ENCODE peak calls at places on chromosomes 12 and 14, in ten cellular contexts. J, A, G, H, B, F, M, N, Z and T are unnamed samples.
A peak's percentile ranks its signal among the peaks of the same experiment; 100 is the strongest.

GRCh38 chr12:65699251-65699650 is 125.0 kb upstream of the HMGA2 start:
- DNase-seq in J (no peak), A (peak; percentile 49), G (no peak), H (no peak), B (no peak), F (peak; percentile 85), M (no peak), N (no peak), Z (no peak), T (no peak)

GRCh38 chr12:78229491-78230209 is 399.0 kb downstream of the NAV3 start:
- DNase-seq in J (no peak), A (peak; percentile 58), G (peak; percentile 44), H (peak; percentile 25), B (no peak), F (peak; percentile 25), M (no peak), N (peak; percentile 52), Z (no peak), T (no peak)

GRCh38 chr12:51818567-51819300 is 29.8 kb downstream of the FIGNL2 start:
- DNase-seq in J (no peak), A (no peak), G (no peak), H (no peak), B (no peak), F (peak; percentile 75), M (no peak), N (peak; percentile 87), Z (no peak), T (no peak)

GRCh38 chr12:31682136-31682962 is 22.9 kb downstream of the ETFBKMT start:
- DNase-seq in J (peak; percentile 26), A (peak; percentile 62), G (peak; percentile 67), H (peak; percentile 53), B (no peak), F (peak; percentile 78), M (peak; percentile 66), N (peak; percentile 76), Z (no peak), T (peak; percentile 39)

GRCh38 chr14:88975926-88976325 is 151.5 kb downstream of the TTC8 start:
- DNase-seq in J (no peak), A (no peak), G (no peak), H (no peak), B (no peak), F (no peak), M (no peak), N (no peak), Z (no peak), T (no peak)

GRCh38 chr12:31387466-31387865 is 61.5 kb upstream of the SINHCAF start:
- DNase-seq in J (no peak), A (peak; percentile 56), G (no peak), H (no peak), B (no peak), F (no peak), M (no peak), N (no peak), Z (no peak), T (no peak)

GRCh38 chr14:61562321-61563161 is 132.8 kb upstream of the HIF1A start:
- DNase-seq in J (no peak), A (peak; percentile 100), G (no peak), H (no peak), B (no peak), F (peak; percentile 98), M (peak; percentile 32), N (peak; percentile 100), Z (no peak), T (peak; percentile 96)

GRCh38 chr12:48165089-48166031 is 8.0 kb upstream of the ASB8 start:
- DNase-seq in J (no peak), A (peak; percentile 17), G (peak; percentile 65), H (peak; percentile 35), B (no peak), F (peak; percentile 36), M (peak; percentile 40), N (peak; percentile 57), Z (no peak), T (no peak)

GRCh38 chr14:74019743-74020142 is 594 bp downstream of the BBOF1 start:
- DNase-seq in J (no peak), A (peak; percentile 14), G (no peak), H (no peak), B (no peak), F (peak; percentile 42), M (no peak), N (peak; percentile 65), Z (no peak), T (peak; percentile 18)

GRCh38 chr12:79514730-79515525 is 175.8 kb downstream of the PAWR start:
- DNase-seq in J (no peak), A (peak; percentile 33), G (no peak), H (no peak), B (no peak), F (no peak), M (no peak), N (peak; percentile 42), Z (no peak), T (no peak)

GRCh38 chr12:48542300-48542928 is 17.0 kb downstream of the OR8S1 start:
- DNase-seq in J (no peak), A (peak; percentile 33), G (peak; percentile 42), H (no peak), B (peak; percentile 41), F (no peak), M (peak; percentile 23), N (peak; percentile 38), Z (peak; percentile 30), T (no peak)

GRCh38 chr12:45050751-45051489 is at the start of gene DBX2:
- DNase-seq in J (no peak), A (no peak), G (no peak), H (peak; percentile 73), B (peak; percentile 57), F (no peak), M (no peak), N (no peak), Z (no peak), T (no peak)

GRCh38 chr12:851343-851742 is 98.2 kb downstream of the RAD52 start:
- DNase-seq in J (no peak), A (no peak), G (no peak), H (no peak), B (no peak), F (peak; percentile 26), M (no peak), N (no peak), Z (no peak), T (peak; percentile 39)

GRCh38 chr14:87745507-87746118 is 247.4 kb downstream of the GALC start:
- DNase-seq in J (no peak), A (peak; percentile 26), G (peak; percentile 63), H (no peak), B (no peak), F (no peak), M (no peak), N (no peak), Z (no peak), T (no peak)

GRCh38 chr12:121905746-121906145 is 12.6 kb upstream of the CFAP251 start:
- DNase-seq in J (no peak), A (peak; percentile 58), G (no peak), H (no peak), B (no peak), F (no peak), M (no peak), N (peak; percentile 91), Z (no peak), T (no peak)

GRCh38 chr14:72939630-72940029 is 13.4 kb downstream of the DCAF4 start:
- DNase-seq in J (no peak), A (no peak), G (no peak), H (no peak), B (no peak), F (no peak), M (no peak), N (no peak), Z (no peak), T (no peak)

GRCh38 chr12:100493371-100494012 is 19.8 kb downstream of the NR1H4 start:
- DNase-seq in J (no peak), A (peak; percentile 20), G (no peak), H (no peak), B (no peak), F (no peak), M (no peak), N (no peak), Z (no peak), T (no peak)

GRCh38 chr12:70644836-70645235 is 7.6 kb upstream of the PTPRB start:
- DNase-seq in J (no peak), A (no peak), G (no peak), H (no peak), B (no peak), F (no peak), M (no peak), N (peak; percentile 78), Z (no peak), T (no peak)

GRCh38 chr14:44029933-44030332 is 477.1 kb downstream of the FSCB start:
- DNase-seq in J (no peak), A (peak; percentile 53), G (no peak), H (no peak), B (no peak), F (peak; percentile 84), M (no peak), N (no peak), Z (no peak), T (peak; percentile 11)

GRCh38 chr12:32125455-32126084 is 18.9 kb downstream of the BICD1 start:
- DNase-seq in J (no peak), A (no peak), G (no peak), H (no peak), B (no peak), F (no peak), M (no peak), N (peak; percentile 71), Z (no peak), T (peak; percentile 74)

GRCh38 chr14:52402812-52403526 is 88.9 kb downstream of the PTGER2 start:
- DNase-seq in J (no peak), A (no peak), G (no peak), H (no peak), B (no peak), F (no peak), M (peak; percentile 24), N (peak; percentile 70), Z (no peak), T (no peak)

GRCh38 chr14:47044841-47045240 is 393.3 kb upstream of the RPL10L start:
- DNase-seq in J (no peak), A (peak; percentile 31), G (no peak), H (no peak), B (no peak), F (no peak), M (no peak), N (no peak), Z (no peak), T (no peak)

GRCh38 chr14:52266179-52266578 is 1.3 kb upstream of the PTGDR start:
- DNase-seq in J (no peak), A (peak; percentile 48), G (no peak), H (no peak), B (no peak), F (peak; percentile 87), M (no peak), N (peak; percentile 47), Z (no peak), T (peak; percentile 30)

GRCh38 chr12:31246470-31246850 is 79.5 kb downstream of the SINHCAF start:
- DNase-seq in J (no peak), A (peak; percentile 86), G (no peak), H (no peak), B (no peak), F (no peak), M (no peak), N (no peak), Z (no peak), T (peak; percentile 83)

GRCh38 chr14:75278422-75279152 is at the start of gene FOS:
- DNase-seq in J (peak; percentile 78), A (peak; percentile 92), G (peak; percentile 99), H (peak; percentile 100), B (peak; percentile 95), F (peak; percentile 97), M (peak; percentile 80), N (peak; percentile 91), Z (peak; percentile 90), T (peak; percentile 91)

GRCh38 chr14:32985881-32986280 is 47.2 kb downstream of the NPAS3 start:
- DNase-seq in J (no peak), A (no peak), G (no peak), H (peak; percentile 33), B (no peak), F (no peak), M (no peak), N (peak; percentile 10), Z (peak; percentile 46), T (no peak)

GRCh38 chr12:14843425-14843887 is at the start of gene ART4:
- DNase-seq in J (no peak), A (no peak), G (no peak), H (no peak), B (no peak), F (no peak), M (no peak), N (no peak), Z (no peak), T (no peak)

GRCh38 chr12:58873496-58873895 is 46.8 kb downstream of the LRIG3 start:
- DNase-seq in J (no peak), A (no peak), G (no peak), H (no peak), B (no peak), F (no peak), M (no peak), N (peak; percentile 30), Z (no peak), T (no peak)